ENCODE peak calls at places on chromosomes 5 and 9, in four cellular contexts. B, W, Q and C are unnamed samples.

GRCh38 chr5:55856511-55857246 is 5.5 kb downstream of the IL31RA start:
- DNase-seq in B (no peak), W (no peak), Q (no peak), C (no peak)

GRCh38 chr9:91802391-91802790 is 147.6 kb downstream of the ROR2 start:
- DNase-seq in B (peak), W (no peak), Q (no peak), C (no peak)

GRCh38 chr9:81150016-81150625 is 539.2 kb downstream of the TLE1 start:
- DNase-seq in B (peak), W (no peak), Q (no peak), C (no peak)

GRCh38 chr9:103242025-103242424 is 246.9 kb downstream of the CYLC2 start:
- DNase-seq in B (no peak), W (no peak), Q (no peak), C (peak)

GRCh38 chr5:172179032-172179989 is 8.7 kb downstream of the STK10 start:
- DNase-seq in B (peak), W (peak), Q (no peak), C (peak)

GRCh38 chr9:95887926-95888497 is 12.5 kb downstream of the ERCC6L2 start:
- DNase-seq in B (no peak), W (no peak), Q (no peak), C (no peak)

GRCh38 chr5:5512496-5512895 is 90.0 kb downstream of the ICE1 start:
- DNase-seq in B (no peak), W (no peak), Q (no peak), C (no peak)

GRCh38 chr5:150272531-150272930 is 17.0 kb downstream of the CAMK2A start:
- DNase-seq in B (peak), W (peak), Q (no peak), C (peak)

GRCh38 chr5:116370886-116371285 is 203.7 kb downstream of the SEMA6A start:
- DNase-seq in B (peak), W (no peak), Q (no peak), C (no peak)

GRCh38 chr9:100425758-100426157 is 1.2 kb upstream of the MSANTD3 start:
- DNase-seq in B (no peak), W (no peak), Q (no peak), C (no peak)
- H3K9ac ChIP-seq in B (no peak), W (no peak), Q (no peak), C (no peak)

DNA sequence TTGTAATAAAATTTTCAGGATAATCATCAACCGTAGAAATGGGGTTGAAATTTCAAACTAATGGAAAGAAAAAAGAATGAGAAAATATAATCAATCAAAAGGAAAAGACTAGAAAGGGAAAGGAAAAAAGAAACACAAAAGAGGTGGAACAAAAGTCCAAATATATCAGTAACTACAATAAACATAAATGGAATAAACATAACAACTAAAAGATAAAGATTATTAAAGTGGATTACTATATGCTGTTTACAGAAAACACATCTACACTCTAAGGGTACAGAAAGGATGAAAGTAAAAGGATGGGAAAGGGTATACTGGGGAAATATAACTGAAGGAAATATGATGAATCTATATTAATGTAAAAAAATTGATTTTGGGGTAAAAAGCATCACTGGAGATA is 43.0 kb downstream of the AHRR start:
- DNase-seq in B (no peak), W (no peak), Q (no peak), C (no peak)
- H4K5ac ChIP-seq in B (no peak), W (no peak), Q (no peak), C (no peak)

DNA sequence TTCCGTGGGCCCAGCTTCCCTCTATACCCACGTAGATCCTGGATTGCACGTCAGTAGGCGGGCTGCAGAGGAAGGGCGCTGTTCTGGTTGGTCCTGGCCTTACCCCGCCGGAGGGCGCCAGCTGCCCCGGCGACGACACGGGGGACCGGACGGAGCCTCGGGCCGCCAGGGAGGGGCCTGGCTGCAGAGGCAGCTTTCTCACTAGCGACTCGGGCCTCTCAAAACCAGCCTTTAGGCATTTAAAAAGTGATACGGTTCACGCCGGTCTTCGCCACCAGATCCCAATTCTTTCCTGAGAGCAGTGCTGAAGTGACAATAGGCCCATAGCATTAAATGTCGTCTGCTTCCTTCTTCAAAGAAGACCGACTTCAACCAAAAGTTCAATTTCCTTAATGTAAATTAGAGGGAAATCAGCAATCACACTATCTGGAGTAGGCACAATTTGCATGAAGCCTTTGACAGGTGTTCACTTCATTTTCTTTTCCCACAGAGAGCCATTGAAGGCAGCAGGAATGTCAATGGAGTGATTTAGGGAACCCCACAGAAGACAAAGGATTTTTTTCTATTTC is 17.6 kb upstream of the UBE2D2 start:
- DNase-seq in B (peak), W (peak), Q (peak), C (peak)
- H3K9ac ChIP-seq in B (no peak), W (no peak), Q (no peak), C (peak)

DNA sequence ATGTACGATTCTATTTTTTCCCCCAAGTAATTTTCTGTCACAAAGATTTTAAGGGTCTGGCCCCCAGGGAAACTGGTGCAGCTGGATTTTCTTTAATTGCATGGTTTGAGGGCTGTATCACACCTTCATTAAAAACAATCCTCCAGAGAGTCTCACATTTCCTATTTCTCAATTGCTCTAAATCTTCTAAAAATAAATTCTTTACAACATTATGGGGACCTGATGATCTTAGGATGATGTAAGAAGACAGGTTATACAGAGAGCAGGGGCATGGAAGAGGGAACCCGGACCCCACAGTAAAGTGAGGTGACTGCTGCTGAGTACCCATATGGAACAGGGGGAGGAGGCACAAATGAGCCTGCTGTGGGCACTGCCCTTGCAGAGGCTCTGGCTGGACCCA is 159.0 kb downstream of the ENTREP1 start:
- DNase-seq in B (no peak), W (no peak), Q (no peak), C (no peak)
- H4K5ac ChIP-seq in B (no peak), W (no peak), Q (no peak), C (no peak)

GRCh38 chr9:21813575-21814473 is 11.4 kb downstream of the MTAP start:
- DNase-seq in B (peak), W (no peak), Q (no peak), C (peak)
- H3K9ac ChIP-seq in B (no peak), W (no peak), Q (no peak), C (no peak)

GRCh38 chr5:72151169-72151568 is 43.9 kb downstream of the MAP1B start:
- DNase-seq in B (no peak), W (no peak), Q (no peak), C (no peak)

GRCh38 chr5:72151646-72152045 is 44.4 kb downstream of the MAP1B start:
- DNase-seq in B (no peak), W (no peak), Q (no peak), C (no peak)

GRCh38 chr5:72153551-72153950 is 46.3 kb downstream of the MAP1B start:
- DNase-seq in B (no peak), W (no peak), Q (no peak), C (no peak)

GRCh38 chr5:72154076-72154756 is 46.9 kb downstream of the MAP1B start:
- DNase-seq in B (no peak), W (no peak), Q (no peak), C (no peak)

DNA sequence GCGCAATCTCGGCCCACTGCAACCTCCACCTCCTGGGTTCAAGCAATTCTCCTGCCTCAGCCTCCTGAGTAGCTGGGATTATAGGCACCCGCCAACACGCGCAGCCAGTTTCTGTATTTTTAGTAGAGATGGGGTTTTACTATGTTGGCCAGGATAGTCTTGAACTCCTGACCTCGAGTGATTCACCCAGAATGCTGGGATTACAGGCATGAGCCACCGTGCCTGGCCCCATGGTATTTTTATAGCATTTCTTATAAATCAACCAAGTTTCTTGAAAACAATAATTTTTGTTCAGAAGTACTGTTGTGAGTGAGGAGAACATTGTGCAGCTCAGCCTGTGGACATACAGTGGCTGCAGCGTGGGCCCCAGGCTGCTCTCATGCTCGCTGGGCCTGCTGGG is 45.2 kb downstream of the MAP1B start:
- DNase-seq in B (peak), W (no peak), Q (no peak), C (no peak)
- H4K5ac ChIP-seq in B (peak), W (no peak), Q (no peak), C (no peak)